ENCODE peak calls at places on chromosomes 4 and X, in eight cellular contexts. B is body of pancreas, H is T-cell, A is pancreas, Z is H54, C is T-helper 1 cell, G is astrocyte of the spinal cord, N is adrenal gland. R is an unnamed sample.
A peak's percentile ranks its signal among the peaks of the same experiment; 100 is the strongest.

GRCh38 chrX:111360839-111361238 is 51.2 kb downstream of the DCX start:
- DNase-seq in G (no peak), H (no peak), N (no peak), C (no peak), A (no peak), Z (no peak), B (no peak), R (no peak)

GRCh38 chr4:142336251-142336934 is 509.7 kb downstream of the INPP4B start:
- DNase-seq in A (no peak), B (no peak), N (no peak), G (no peak), H (no peak), C (no peak), Z (no peak), R (no peak)

GRCh38 chr4:40204507-40205258 is 7.9 kb downstream of the RHOH start:
- DNase-seq in N (no peak), C (no peak), H (no peak), A (no peak), Z (no peak), B (no peak), G (no peak), R (no peak)

GRCh38 chr4:9832640-9833039 is 51.2 kb downstream of the DRD5 start:
- DNase-seq in B (no peak), A (no peak), C (no peak), H (no peak), N (peak; percentile 48), Z (no peak), G (no peak), R (no peak)

GRCh38 chrX:131728295-131729145 is 184.6 kb downstream of the OR13H1 start:
- DNase-seq in G (peak; percentile 89), B (no peak), N (peak; percentile 85), A (no peak), H (no peak), C (no peak), Z (no peak), R (peak; percentile 71)

GRCh38 chrX:40897768-40898167 is 162.4 kb upstream of the MED14 start:
- DNase-seq in H (no peak), C (no peak), N (no peak), G (no peak), A (no peak), Z (no peak), B (no peak), R (no peak)

GRCh38 chr4:138175337-138175794 is 66.8 kb downstream of the SLC7A11 start:
- DNase-seq in Z (no peak), C (no peak), B (peak; percentile 64), A (no peak), G (no peak), N (no peak), H (no peak), R (no peak)

GRCh38 chrX:17705211-17705610 is 32.1 kb upstream of the SCML1 start:
- DNase-seq in H (no peak), A (no peak), C (no peak), N (no peak), B (no peak), G (no peak), Z (no peak), R (no peak)

GRCh38 chr4:82287720-82288119 is 86.1 kb downstream of the HNRNPD start:
- DNase-seq in B (no peak), N (no peak), A (no peak), Z (no peak), C (no peak), G (no peak), H (no peak), R (no peak)

GRCh38 chr4:157095716-157096115 is 19.8 kb downstream of the GLRB start:
- DNase-seq in B (no peak), Z (no peak), H (no peak), G (no peak), C (no peak), N (no peak), A (no peak), R (no peak)

GRCh38 chr4:127145001-127145400 is 487.8 kb upstream of the INTU start:
- DNase-seq in B (no peak), C (no peak), A (no peak), H (no peak), N (no peak), G (no peak), Z (no peak), R (no peak)

GRCh38 chr4:47736555-47736954 is 101.3 kb downstream of the CORIN start:
- DNase-seq in C (no peak), Z (no peak), H (no peak), G (no peak), A (no peak), N (no peak), B (no peak), R (no peak)

R was measured in T-helper 9 cell.